ENCODE peak calls at places on chromosomes 5 and 9, in six cellular contexts. One of them, this sample, is unnamed.
A peak's percentile ranks its signal among the peaks of the same experiment; 100 is the strongest.

GRCh38 chr5:113119271-113119924 is 142.8 kb downstream of the DCP2 start:
- DNase-seq in dorsolateral prefrontal cortex: no peak
- DNase-seq in lung microvascular endothelial cell: no peak
- DNase-seq in amniotic stem cell: no peak
- DNase-seq in NCI-H748 treated with DMSO at 0.1 percent for 48 hours: no peak
- DNase-seq in AG10803: peak; percentile 9
- DNase-seq in this sample: no peak

GRCh38 chr9:36537861-36538260 is 34.8 kb upstream of the MELK start:
- DNase-seq in amniotic stem cell: no peak
- DNase-seq in lung microvascular endothelial cell: no peak
- DNase-seq in NCI-H748 treated with DMSO at 0.1 percent for 48 hours: no peak
- DNase-seq in AG10803: no peak
- DNase-seq in dorsolateral prefrontal cortex: no peak
- DNase-seq in this sample: no peak

GRCh38 chr9:107711528-107711927 is 222.0 kb upstream of the KLF4 start:
- DNase-seq in lung microvascular endothelial cell: peak; percentile 37
- DNase-seq in AG10803: peak; percentile 98
- DNase-seq in NCI-H748 treated with DMSO at 0.1 percent for 48 hours: no peak
- DNase-seq in amniotic stem cell: peak; percentile 54
- DNase-seq in dorsolateral prefrontal cortex: no peak
- DNase-seq in this sample: peak; percentile 27

GRCh38 chr9:16031971-16032370 is 479.1 kb downstream of the CCDC171 start:
- DNase-seq in lung microvascular endothelial cell: no peak
- DNase-seq in dorsolateral prefrontal cortex: no peak
- DNase-seq in NCI-H748 treated with DMSO at 0.1 percent for 48 hours: no peak
- DNase-seq in amniotic stem cell: no peak
- DNase-seq in AG10803: peak; percentile 58
- DNase-seq in this sample: no peak

GRCh38 chr9:136847827-136848392 is 1.3 kb upstream of the PHPT1 start:
- DNase-seq in NCI-H748 treated with DMSO at 0.1 percent for 48 hours: peak; percentile 54
- DNase-seq in lung microvascular endothelial cell: peak; percentile 91
- DNase-seq in AG10803: peak; percentile 85
- DNase-seq in dorsolateral prefrontal cortex: no peak
- DNase-seq in amniotic stem cell: peak; percentile 35
- DNase-seq in this sample: peak; percentile 92

GRCh38 chr5:143182901-143183820 is 220.3 kb downstream of the NR3C1 start:
- DNase-seq in AG10803: no peak
- DNase-seq in amniotic stem cell: no peak
- DNase-seq in dorsolateral prefrontal cortex: no peak
- DNase-seq in NCI-H748 treated with DMSO at 0.1 percent for 48 hours: peak; percentile 32
- DNase-seq in lung microvascular endothelial cell: peak; percentile 11
- DNase-seq in this sample: no peak

GRCh38 chr9:127690735-127691134 is 16.1 kb upstream of the CFAP157 start:
- DNase-seq in NCI-H748 treated with DMSO at 0.1 percent for 48 hours: no peak
- DNase-seq in AG10803: no peak
- DNase-seq in dorsolateral prefrontal cortex: no peak
- DNase-seq in amniotic stem cell: no peak
- DNase-seq in lung microvascular endothelial cell: no peak
- DNase-seq in this sample: no peak

GRCh38 chr5:181044662-181045305 is 4.7 kb downstream of the BTNL9 start:
- DNase-seq in lung microvascular endothelial cell: no peak
- DNase-seq in amniotic stem cell: no peak
- DNase-seq in AG10803: no peak
- DNase-seq in dorsolateral prefrontal cortex: no peak
- DNase-seq in NCI-H748 treated with DMSO at 0.1 percent for 48 hours: no peak
- DNase-seq in this sample: no peak

GRCh38 chr9:18438300-18438925 is 35.5 kb upstream of the ADAMTSL1 start:
- DNase-seq in AG10803: no peak
- DNase-seq in lung microvascular endothelial cell: peak; percentile 75
- DNase-seq in dorsolateral prefrontal cortex: peak; percentile 31
- DNase-seq in amniotic stem cell: no peak
- DNase-seq in NCI-H748 treated with DMSO at 0.1 percent for 48 hours: no peak
- DNase-seq in this sample: no peak

GRCh38 chr5:139379626-139380449 is 3.3 kb downstream of the SLC23A1 start:
- DNase-seq in AG10803: no peak
- DNase-seq in NCI-H748 treated with DMSO at 0.1 percent for 48 hours: no peak
- DNase-seq in amniotic stem cell: no peak
- DNase-seq in lung microvascular endothelial cell: no peak
- DNase-seq in dorsolateral prefrontal cortex: no peak
- DNase-seq in this sample: no peak

GRCh38 chr5:171450423-171451246 is 31.2 kb downstream of the FGF18 start:
- DNase-seq in NCI-H748 treated with DMSO at 0.1 percent for 48 hours: no peak
- DNase-seq in AG10803: peak; percentile 80
- DNase-seq in lung microvascular endothelial cell: peak; percentile 86
- DNase-seq in dorsolateral prefrontal cortex: no peak
- DNase-seq in amniotic stem cell: peak; percentile 58
- DNase-seq in this sample: no peak

GRCh38 chr9:132459661-132460060 is 49.6 kb downstream of the CFAP77 start:
- DNase-seq in dorsolateral prefrontal cortex: no peak
- DNase-seq in NCI-H748 treated with DMSO at 0.1 percent for 48 hours: no peak
- DNase-seq in amniotic stem cell: no peak
- DNase-seq in lung microvascular endothelial cell: no peak
- DNase-seq in AG10803: no peak
- DNase-seq in this sample: no peak

GRCh38 chr9:93620881-93621820 is 44.8 kb downstream of the PHF2 start:
- DNase-seq in amniotic stem cell: no peak
- DNase-seq in AG10803: no peak
- DNase-seq in dorsolateral prefrontal cortex: no peak
- DNase-seq in NCI-H748 treated with DMSO at 0.1 percent for 48 hours: no peak
- DNase-seq in lung microvascular endothelial cell: no peak
- DNase-seq in this sample: no peak

GRCh38 chr5:135878156-135878620 is 17.5 kb downstream of the IL9 start:
- DNase-seq in NCI-H748 treated with DMSO at 0.1 percent for 48 hours: no peak
- DNase-seq in AG10803: peak; percentile 5
- DNase-seq in dorsolateral prefrontal cortex: no peak
- DNase-seq in lung microvascular endothelial cell: no peak
- DNase-seq in amniotic stem cell: no peak
- DNase-seq in this sample: no peak

GRCh38 chr9:92414566-92414965 is 9.7 kb downstream of the OMD start:
- DNase-seq in dorsolateral prefrontal cortex: no peak
- DNase-seq in amniotic stem cell: no peak
- DNase-seq in NCI-H748 treated with DMSO at 0.1 percent for 48 hours: no peak
- DNase-seq in AG10803: no peak
- DNase-seq in lung microvascular endothelial cell: no peak
- DNase-seq in this sample: no peak

GRCh38 chr5:58629190-58630159 is 46.6 kb downstream of the RAB3C start:
- DNase-seq in amniotic stem cell: no peak
- DNase-seq in AG10803: no peak
- DNase-seq in NCI-H748 treated with DMSO at 0.1 percent for 48 hours: no peak
- DNase-seq in dorsolateral prefrontal cortex: no peak
- DNase-seq in lung microvascular endothelial cell: peak; percentile 69
- DNase-seq in this sample: no peak

GRCh38 chr5:25858019-25858418 is 1180.4 kb downstream of the CDH9 start:
- DNase-seq in AG10803: no peak
- DNase-seq in lung microvascular endothelial cell: no peak
- DNase-seq in amniotic stem cell: no peak
- DNase-seq in dorsolateral prefrontal cortex: no peak
- DNase-seq in NCI-H748 treated with DMSO at 0.1 percent for 48 hours: no peak
- DNase-seq in this sample: no peak

GRCh38 chr5:21424907-21425306 is 1428.2 kb downstream of the CDH12 start:
- DNase-seq in AG10803: no peak
- DNase-seq in dorsolateral prefrontal cortex: no peak
- DNase-seq in lung microvascular endothelial cell: no peak
- DNase-seq in amniotic stem cell: no peak
- DNase-seq in NCI-H748 treated with DMSO at 0.1 percent for 48 hours: no peak
- DNase-seq in this sample: no peak

GRCh38 chr9:114501786-114502682 is 3.2 kb downstream of the WHRN start:
- DNase-seq in amniotic stem cell: no peak
- DNase-seq in AG10803: peak; percentile 18
- DNase-seq in NCI-H748 treated with DMSO at 0.1 percent for 48 hours: no peak
- DNase-seq in lung microvascular endothelial cell: no peak
- DNase-seq in dorsolateral prefrontal cortex: no peak
- DNase-seq in this sample: no peak

GRCh38 chr5:114988096-114988495 is 181.6 kb downstream of the TRIM36 start:
- DNase-seq in dorsolateral prefrontal cortex: no peak
- DNase-seq in lung microvascular endothelial cell: no peak
- DNase-seq in amniotic stem cell: no peak
- DNase-seq in AG10803: no peak
- DNase-seq in NCI-H748 treated with DMSO at 0.1 percent for 48 hours: no peak
- DNase-seq in this sample: no peak

GRCh38 chr9:79073201-79073600 is 498.6 kb upstream of the TLE4 start:
- DNase-seq in NCI-H748 treated with DMSO at 0.1 percent for 48 hours: no peak
- DNase-seq in amniotic stem cell: no peak
- DNase-seq in lung microvascular endothelial cell: no peak
- DNase-seq in dorsolateral prefrontal cortex: no peak
- DNase-seq in AG10803: no peak
- DNase-seq in this sample: no peak

GRCh38 chr5:176639981-176640380 is 7.3 kb upstream of the TSPAN17 start:
- DNase-seq in NCI-H748 treated with DMSO at 0.1 percent for 48 hours: no peak
- DNase-seq in dorsolateral prefrontal cortex: no peak
- DNase-seq in amniotic stem cell: no peak
- DNase-seq in lung microvascular endothelial cell: no peak
- DNase-seq in AG10803: peak; percentile 80
- DNase-seq in this sample: no peak

GRCh38 chr5:116699348-116699747 is 124.7 kb upstream of the SEMA6A start:
- DNase-seq in amniotic stem cell: no peak
- DNase-seq in dorsolateral prefrontal cortex: no peak
- DNase-seq in NCI-H748 treated with DMSO at 0.1 percent for 48 hours: no peak
- DNase-seq in AG10803: no peak
- DNase-seq in lung microvascular endothelial cell: no peak
- DNase-seq in this sample: no peak

GRCh38 chr5:59174248-59174844 is 591.5 kb downstream of the RAB3C start:
- DNase-seq in dorsolateral prefrontal cortex: no peak
- DNase-seq in NCI-H748 treated with DMSO at 0.1 percent for 48 hours: peak; percentile 33
- DNase-seq in lung microvascular endothelial cell: peak; percentile 84
- DNase-seq in amniotic stem cell: peak; percentile 31
- DNase-seq in AG10803: peak; percentile 84
- DNase-seq in this sample: peak; percentile 18

GRCh38 chr5:134226441-134227192 is 744 bp upstream of the PPP2CA start:
- DNase-seq in AG10803: peak; percentile 31
- DNase-seq in dorsolateral prefrontal cortex: peak; percentile 33
- DNase-seq in NCI-H748 treated with DMSO at 0.1 percent for 48 hours: peak; percentile 83
- DNase-seq in amniotic stem cell: no peak
- DNase-seq in lung microvascular endothelial cell: peak; percentile 20
- DNase-seq in this sample: no peak

GRCh38 chr9:106350777-106351176 is 512.2 kb upstream of the ZNF462 start:
- DNase-seq in dorsolateral prefrontal cortex: no peak
- DNase-seq in amniotic stem cell: no peak
- DNase-seq in AG10803: no peak
- DNase-seq in lung microvascular endothelial cell: no peak
- DNase-seq in NCI-H748 treated with DMSO at 0.1 percent for 48 hours: no peak
- DNase-seq in this sample: no peak

GRCh38 chr9:117000196-117000723 is 313.2 kb downstream of the TRIM32 start:
- DNase-seq in AG10803: no peak
- DNase-seq in amniotic stem cell: no peak
- DNase-seq in dorsolateral prefrontal cortex: no peak
- DNase-seq in lung microvascular endothelial cell: no peak
- DNase-seq in NCI-H748 treated with DMSO at 0.1 percent for 48 hours: no peak
- DNase-seq in this sample: no peak

GRCh38 chr9:108270041-108270440 is 585.7 kb downstream of the ACTL7B start:
- DNase-seq in lung microvascular endothelial cell: peak; percentile 5
- DNase-seq in amniotic stem cell: no peak
- DNase-seq in NCI-H748 treated with DMSO at 0.1 percent for 48 hours: no peak
- DNase-seq in AG10803: no peak
- DNase-seq in dorsolateral prefrontal cortex: no peak
- DNase-seq in this sample: no peak

GRCh38 chr5:181173420-181174342 is 26.3 kb downstream of the OR2V2 start:
- DNase-seq in dorsolateral prefrontal cortex: no peak
- DNase-seq in NCI-H748 treated with DMSO at 0.1 percent for 48 hours: no peak
- DNase-seq in amniotic stem cell: no peak
- DNase-seq in AG10803: peak; percentile 37
- DNase-seq in lung microvascular endothelial cell: peak; percentile 61
- DNase-seq in this sample: no peak

GRCh38 chr5:132376694-132377641 is 7.5 kb downstream of the SLC22A5 start:
- DNase-seq in amniotic stem cell: no peak
- DNase-seq in dorsolateral prefrontal cortex: no peak
- DNase-seq in NCI-H748 treated with DMSO at 0.1 percent for 48 hours: no peak
- DNase-seq in lung microvascular endothelial cell: no peak
- DNase-seq in AG10803: no peak
- DNase-seq in this sample: no peak

GRCh38 chr5:169772256-169772655 is 135.2 kb downstream of the DOCK2 start:
- DNase-seq in NCI-H748 treated with DMSO at 0.1 percent for 48 hours: no peak
- DNase-seq in lung microvascular endothelial cell: no peak
- DNase-seq in dorsolateral prefrontal cortex: no peak
- DNase-seq in AG10803: no peak
- DNase-seq in amniotic stem cell: no peak
- DNase-seq in this sample: no peak

GRCh38 chr9:129916707-129917106 is 81.4 kb downstream of the USP20 start:
- DNase-seq in AG10803: no peak
- DNase-seq in NCI-H748 treated with DMSO at 0.1 percent for 48 hours: no peak
- DNase-seq in dorsolateral prefrontal cortex: no peak
- DNase-seq in amniotic stem cell: no peak
- DNase-seq in lung microvascular endothelial cell: no peak
- DNase-seq in this sample: no peak

GRCh38 chr5:23507278-23507685 is at the start of gene PRDM9:
- DNase-seq in dorsolateral prefrontal cortex: peak; percentile 22
- DNase-seq in lung microvascular endothelial cell: no peak
- DNase-seq in NCI-H748 treated with DMSO at 0.1 percent for 48 hours: peak; percentile 99
- DNase-seq in amniotic stem cell: no peak
- DNase-seq in AG10803: no peak
- DNase-seq in this sample: no peak